ENCODE peak calls at places on chromosomes 12 and 14, in nine cellular contexts. S is stimulated activated CD4-positive, alpha-beta T cell treated with anti-CD3 and anti-CD28 coated beads, Interleukin-2, amount 100 ng/mL, for 48 hours; L is mesendoderm; J is memory B cell; K is left ventricle myocardium superior; R is mammary epithelial cell; H is AG04450; X is activated naive CD4-positive, alpha-beta T cell treated with anti-CD3 and anti-CD28 coated beads, Interleukin-2, amount 10 ng/mL, durations not matched to agents 7 days and 5 days; N is stimulated activated naive CD8-positive, alpha-beta T cell treated with anti-CD3 and anti-CD28 coated beads, Interleukin-15, amount 100 ng/mL, for 72 hours. W is an unnamed sample.

GRCh38 chr14:75711796-75712211 is 50.8 kb downstream of the TTLL5 start:
- DNase-seq in S (no peak), L (peak; percentile 87), J (no peak), K (peak; percentile 69), R (peak; percentile 90), H (peak; percentile 34), X (no peak), N (no peak), W (peak; percentile 96)

GRCh38 chr14:87540339-87540738 is 452.6 kb downstream of the GALC start:
- DNase-seq in S (no peak), L (no peak), J (no peak), K (no peak), R (no peak), H (no peak), X (no peak), N (no peak), W (no peak)

GRCh38 chr14:72651081-72651480 is 242.8 kb downstream of the DPF3 start:
- DNase-seq in S (no peak), L (no peak), J (no peak), K (no peak), R (no peak), H (no peak), X (no peak), N (no peak), W (no peak)

GRCh38 chr14:91220581-91221000 is 23.9 kb downstream of the GPR68 start:
- DNase-seq in S (no peak), L (no peak), J (no peak), K (no peak), R (peak; percentile 23), H (no peak), X (no peak), N (no peak), W (no peak)

GRCh38 chr12:6960291-6961277 is 9.4 kb downstream of the PTPN6 start:
- DNase-seq in S (no peak), L (peak; percentile 63), J (peak; percentile 39), K (no peak), R (no peak), H (no peak), X (peak; percentile 57), N (peak; percentile 54), W (no peak)

GRCh38 chr12:6896846-6897435 is 7.7 kb upstream of the LRRC23 start:
- DNase-seq in S (no peak), L (no peak), J (no peak), K (no peak), R (no peak), H (no peak), X (no peak), N (no peak), W (no peak)

GRCh38 chr14:79328863-79329262 is 882.4 kb downstream of the DIO2 start:
- DNase-seq in S (no peak), L (no peak), J (no peak), K (no peak), R (no peak), H (no peak), X (no peak), N (no peak), W (no peak)

GRCh38 chr14:85252011-85252410 is 277.9 kb upstream of the FLRT2 start:
- DNase-seq in S (no peak), L (no peak), J (no peak), K (no peak), R (peak; percentile 88), H (no peak), X (no peak), N (no peak), W (no peak)

GRCh38 chr12:122834921-122835692 is at the start of gene HIP1R:
- DNase-seq in S (peak; percentile 67), L (peak; percentile 23), J (peak; percentile 71), K (peak; percentile 68), R (no peak), H (no peak), X (peak; percentile 74), N (peak; percentile 58), W (no peak)

GRCh38 chr12:90067791-90068190 is 359.2 kb upstream of the ATP2B1 start:
- DNase-seq in S (no peak), L (no peak), J (no peak), K (no peak), R (no peak), H (no peak), X (no peak), N (no peak), W (no peak)

GRCh38 chr14:106812788-106813476 is 1286.5 kb downstream of the TMEM121 start:
- DNase-seq in S (no peak), L (no peak), J (no peak), K (no peak), R (no peak), H (no peak), X (no peak), N (no peak), W (no peak)

GRCh38 chr14:80415636-80416035 is 204.3 kb upstream of the DIO2 start:
- DNase-seq in S (no peak), L (no peak), J (no peak), K (no peak), R (no peak), H (no peak), X (no peak), N (no peak), W (no peak)

GRCh38 chr12:40843495-40843894 is 151.3 kb downstream of the CNTN1 start:
- DNase-seq in S (no peak), L (no peak), J (no peak), K (no peak), R (no peak), H (no peak), X (no peak), N (no peak), W (no peak)

GRCh38 chr14:39740454-39740853 is 308.2 kb upstream of the FBXO33 start:
- DNase-seq in S (no peak), L (no peak), J (no peak), K (no peak), R (no peak), H (no peak), X (no peak), N (no peak), W (no peak)

GRCh38 chr12:51430196-51430895 is 5.7 kb downstream of the SLC4A8 start:
- DNase-seq in S (no peak), L (no peak), J (no peak), K (no peak), R (no peak), H (no peak), X (no peak), N (no peak), W (peak; percentile 49)

GRCh38 chr12:51846911-51847829 is 1.3 kb downstream of the FIGNL2 start:
- DNase-seq in S (peak; percentile 41), L (peak; percentile 81), J (no peak), K (peak; percentile 74), R (no peak), H (no peak), X (peak; percentile 41), N (peak; percentile 20), W (no peak)

GRCh38 chr14:103729496-103730448 is 14.2 kb downstream of the ZFYVE21 start:
- DNase-seq in S (no peak), L (no peak), J (no peak), K (peak; percentile 34), R (no peak), H (no peak), X (no peak), N (no peak), W (no peak)

GRCh38 chr12:26697217-26697616 is 135.8 kb downstream of the ITPR2 start:
- DNase-seq in S (no peak), L (no peak), J (no peak), K (no peak), R (no peak), H (no peak), X (no peak), N (no peak), W (no peak)

GRCh38 chr14:94027566-94028449 is 1.7 kb downstream of the OTUB2 start:
- DNase-seq in S (no peak), L (no peak), J (no peak), K (no peak), R (peak; percentile 52), H (no peak), X (no peak), N (no peak), W (no peak)

W was measured in HepG2.